ENCODE peak calls at places on chromosomes 7 and 10, in ten cellular contexts. V is fibroblast of lung; B is left ventricle myocardium inferior; S is endodermal cell; G is GM23338; H is transverse colon; O is Peyer's patch; T is HCT116; L is right lobe of liver; N is CD8-positive, alpha-beta T cell. U is an unnamed sample. For H3K36me3, the result is how much of the 10 kb centered on the place peaks cover.

GRCh38 chr10:24951201-24952145 is 933 bp downstream of the PRTFDC1 start:
- DNase-seq in H (peak), G (peak), O (peak), V (peak), L (no peak), N (no peak), S (peak), T (no peak), B (no peak), U (no peak)

GRCh38 chr10:29857843-29858242 is 201.5 kb downstream of the JCAD start:
- DNase-seq in G (no peak), O (no peak), S (no peak), H (no peak), V (no peak), T (no peak), B (no peak), N (no peak), L (no peak), U (no peak)

GRCh38 chr10:49086889-49087288 is 28.4 kb downstream of the VSTM4 start:
- DNase-seq in B (no peak), G (no peak), V (no peak), T (no peak), O (no peak), L (no peak), S (no peak), H (no peak), N (no peak), U (no peak)

GRCh38 chr7:111329367-111330234 is 232.7 kb downstream of the IMMP2L start:
- DNase-seq in S (no peak), T (no peak), B (no peak), G (peak), L (no peak), V (peak), O (no peak), H (no peak), N (no peak), U (no peak)

GRCh38 chr10:10418397-10418796 is 599.3 kb upstream of the CELF2 start:
- DNase-seq in G (peak), L (no peak), H (no peak), B (no peak), V (no peak), S (no peak), O (no peak), N (no peak), T (no peak), U (peak)

GRCh38 chr10:43978936-43979335 is 330.3 kb upstream of the ZNF32 start:
- DNase-seq in H (no peak), N (no peak), V (no peak), L (no peak), S (no peak), B (no peak), O (no peak), T (no peak), G (no peak), U (no peak)

GRCh38 chr7:95501261-95501816 is 15.6 kb downstream of the ASB4 start:
- DNase-seq in H (no peak), B (no peak), V (no peak), G (peak), O (no peak), N (no peak), S (no peak), T (no peak), L (no peak), U (peak)

GRCh38 chr7:2729893-2730716 is 42.1 kb downstream of the AMZ1 start:
- DNase-seq in O (no peak), V (peak), B (no peak), L (peak), H (no peak), N (no peak), S (peak), T (no peak), G (no peak), U (no peak)

GRCh38 chr7:85823379-85823778 is 636.5 kb upstream of the SEMA3D start:
- DNase-seq in L (no peak), S (no peak), B (no peak), H (no peak), O (no peak), T (no peak), G (no peak), V (peak), N (no peak), U (no peak)

GRCh38 chr10:130138479-130138866 is 2.3 kb downstream of the GLRX3 start:
- DNase-seq in L (no peak), O (no peak), N (no peak), T (peak), V (peak), B (no peak), G (no peak), H (no peak), S (no peak), U (no peak)

GRCh38 chr7:71776726-71777125 is 635.4 kb downstream of the CALN1 start:
- DNase-seq in G (no peak), O (no peak), T (no peak), N (no peak), L (no peak), B (no peak), S (no peak), V (no peak), H (no peak), U (no peak)

GRCh38 chr10:11424456-11425287 is 186.8 kb downstream of the USP6NL start:
- DNase-seq in G (peak), N (no peak), L (peak), T (peak), S (peak), O (peak), V (peak), B (peak), H (peak), U (no peak)

GRCh38 chr10:43943119-43943824 is 294.6 kb upstream of the ZNF32 start:
- DNase-seq in H (no peak), B (no peak), O (no peak), V (no peak), S (peak), N (no peak), T (no peak), L (no peak), G (no peak), U (no peak)

GRCh38 chr7:7117935-7118586 is 64.3 kb upstream of the C1GALT1 start:
- DNase-seq in B (no peak), V (no peak), G (no peak), S (no peak), L (no peak), T (no peak), O (no peak), H (no peak), N (no peak), U (no peak)

GRCh38 chr10:122051609-122052385 is 62.8 kb downstream of the TACC2 start:
- DNase-seq in B (no peak), H (peak), G (peak), T (peak), N (no peak), V (peak), S (peak), O (peak), L (no peak), U (no peak)

GRCh38 chr10:98150544-98150943 is 16.1 kb downstream of the R3HCC1L start:
- DNase-seq in O (no peak), L (no peak), B (no peak), N (no peak), S (no peak), T (no peak), V (peak), H (no peak), G (no peak), U (no peak)

GRCh38 chr7:2735744-2736143 is 47.7 kb downstream of the AMZ1 start:
- DNase-seq in V (no peak), S (no peak), O (no peak), L (no peak), G (no peak), N (no peak), T (no peak), H (no peak), B (no peak), U (no peak)

GRCh38 chr10:103759100-103759781 is 96.1 kb downstream of the SH3PXD2A start:
- DNase-seq in H (peak), B (peak), O (peak), N (no peak), T (no peak), S (no peak), V (peak), G (no peak), L (peak), U (no peak)

GRCh38 chr7:135692055-135692454 is 29.7 kb downstream of the STMP1 start:
- DNase-seq in G (no peak), N (no peak), T (no peak), B (no peak), S (no peak), L (no peak), V (no peak), O (no peak), H (no peak), U (no peak)

GRCh38 chr10:11153245-11153644 is 135.6 kb downstream of the CELF2 start:
- DNase-seq in T (no peak), N (no peak), H (no peak), L (no peak), O (no peak), V (no peak), B (no peak), S (no peak), G (no peak), U (no peak)

GRCh38 chr10:3882855-3883254 is 97.8 kb upstream of the KLF6 start:
- DNase-seq in O (no peak), H (no peak), G (no peak), V (no peak), N (no peak), B (no peak), T (no peak), L (no peak), S (no peak), U (no peak)

GRCh38 chr7:87506243-87507180 is 31.0 kb upstream of the ABCB4 start:
- DNase-seq in O (no peak), B (no peak), L (no peak), S (no peak), G (no peak), H (no peak), V (peak), N (no peak), T (peak), U (no peak)

DNA sequence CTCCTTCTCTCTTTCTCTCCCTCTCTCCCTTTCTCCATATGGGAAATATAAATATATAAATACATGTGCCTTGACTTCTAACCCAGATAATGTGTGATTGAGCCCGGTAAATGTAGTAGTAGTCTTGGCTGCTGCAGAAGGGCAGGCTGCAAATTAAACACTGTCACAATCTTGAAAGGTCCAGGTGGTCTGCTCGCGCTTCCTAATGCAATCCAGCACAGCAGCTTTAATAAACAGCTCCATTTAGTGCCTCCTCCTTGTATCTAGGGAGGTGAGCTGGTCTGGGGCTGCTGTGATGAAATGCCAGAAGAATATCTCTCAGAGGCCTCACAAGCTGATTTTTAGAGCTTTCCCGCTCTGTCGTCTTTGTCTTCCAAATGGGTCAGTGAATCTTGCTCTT is 765 bp downstream of the POU6F2 start:
- DNase-seq in T (no peak), O (no peak), G (peak), N (no peak), V (no peak), S (peak), B (no peak), L (no peak), H (no peak), U (no peak)
- H3K4me3 ChIP-seq in T (no peak), O (no peak), G (peak), N (no peak), V (no peak), S (no peak), B (no peak), L (no peak), H (no peak), U (no peak)

GRCh38 chr7:108808556-108808955 is 238.9 kb downstream of the DNAJB9 start:
- DNase-seq in S (no peak), V (no peak), L (no peak), N (no peak), T (no peak), O (no peak), B (no peak), H (no peak), G (no peak), U (no peak)

GRCh38 chr7:108809356-108809755 is 239.7 kb downstream of the DNAJB9 start:
- DNase-seq in V (no peak), B (no peak), S (no peak), O (no peak), L (no peak), T (no peak), H (no peak), N (no peak), G (no peak), U (no peak)

GRCh38 chr7:108802639-108803038 is 233.0 kb downstream of the DNAJB9 start:
- DNase-seq in T (no peak), G (no peak), N (no peak), L (no peak), V (no peak), H (no peak), O (no peak), B (no peak), S (no peak), U (no peak)

DNA sequence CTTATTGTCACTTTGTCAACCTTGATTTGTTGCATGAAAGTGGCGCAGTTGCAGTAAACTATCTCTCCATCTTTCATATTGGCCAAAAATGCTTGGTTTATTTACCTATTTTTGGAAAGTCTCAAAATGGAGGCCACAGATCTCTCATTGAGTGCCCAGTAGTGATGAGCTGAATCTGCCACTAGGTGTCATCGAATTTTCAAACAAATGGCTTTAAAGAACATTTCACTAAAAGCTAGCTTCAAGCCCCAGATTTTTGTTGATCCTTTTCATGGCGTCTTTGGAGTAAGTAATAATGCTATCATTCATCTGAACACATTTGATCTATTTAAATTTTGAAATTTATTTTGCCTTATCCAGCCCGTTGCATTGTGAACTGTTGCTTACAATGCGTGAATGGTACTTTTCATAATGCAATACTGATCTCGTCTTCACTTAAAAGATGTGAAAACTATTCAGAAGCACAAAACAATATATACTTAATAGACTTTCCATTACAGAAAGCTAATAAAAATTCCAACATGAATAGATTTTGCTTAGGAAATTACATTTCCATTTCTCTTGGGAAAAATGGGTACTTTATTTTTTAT is 236.2 kb downstream of the DNAJB9 start:
- DNase-seq in S (peak), L (no peak), O (no peak), T (peak), V (peak), H (no peak), B (no peak), N (no peak), G (peak), U (no peak)
- TF ChIP-seq CTCF in S (peak), L (peak), O (no peak), T (peak), V (peak), H (no peak), B (peak), N (no peak), G (peak), U (peak)

GRCh38 chr7:107539824-107540223 is 23.9 kb downstream of the COG5 start:
- DNase-seq in G (no peak), H (no peak), O (no peak), V (no peak), L (no peak), S (no peak), N (no peak), T (no peak), B (no peak), U (no peak)
- H3K36me3 ChIP-seq in G (under half), H (under half), O (under half), V (under half), L (under half), S (under half), N (under half), T (under half), B (half or more), U (under half)

DNA sequence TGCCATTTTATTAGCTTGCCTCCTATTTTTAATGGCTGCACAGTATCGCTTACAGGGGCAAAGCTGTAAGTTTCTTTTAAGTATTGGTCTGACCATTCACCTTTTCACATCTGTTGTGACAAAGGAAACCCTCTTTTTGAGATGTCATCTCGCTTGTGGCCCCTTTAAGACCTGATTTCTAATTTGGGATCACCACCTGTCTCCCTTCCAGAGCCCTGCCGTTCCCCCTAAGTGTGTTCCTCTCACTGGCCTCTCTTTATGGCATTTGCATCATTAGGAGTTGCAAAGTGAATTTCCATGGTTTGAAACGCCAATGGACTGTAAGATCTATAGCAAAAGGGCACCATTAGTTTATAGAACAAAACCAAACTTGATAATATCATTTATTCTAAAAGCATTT is 1.4 kb downstream of the EPDR1 start:
- DNase-seq in S (no peak), V (no peak), B (no peak), N (no peak), L (no peak), G (no peak), O (no peak), T (no peak), H (no peak), U (no peak)
- H3K4me3 ChIP-seq in S (no peak), V (no peak), B (peak), N (no peak), L (peak), G (peak), O (no peak), T (peak), H (no peak), U (peak)

GRCh38 chr7:137485818-137486217 is 142.3 kb upstream of the PTN start:
- DNase-seq in L (no peak), V (no peak), N (no peak), G (no peak), H (no peak), T (no peak), S (no peak), O (no peak), B (no peak), U (no peak)
- TF ChIP-seq CTCF in L (no peak), V (no peak), N (no peak), G (no peak), H (no peak), T (no peak), S (no peak), O (no peak), B (no peak), U (no peak)

DNA sequence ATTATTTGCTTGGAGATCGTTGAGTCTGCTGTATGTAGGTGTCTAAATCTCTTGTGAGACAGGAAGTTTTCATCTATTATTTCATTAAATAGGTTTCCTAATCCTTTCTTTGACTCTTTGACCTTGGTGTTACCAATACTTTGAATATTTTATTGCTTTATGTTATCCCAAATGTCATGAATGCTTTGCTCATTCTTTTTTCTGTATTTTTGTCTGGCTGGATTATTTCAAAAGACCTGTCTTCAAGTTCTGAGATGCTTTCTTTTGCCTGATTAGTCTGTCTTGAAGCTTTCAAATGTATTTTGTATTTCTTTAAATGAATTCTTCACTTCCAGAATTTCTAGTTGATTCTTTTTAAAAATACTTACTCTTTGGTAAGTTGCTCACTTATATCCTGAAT is 27.3 kb downstream of the UBE3C start:
- DNase-seq in O (no peak), V (no peak), B (no peak), H (no peak), N (no peak), G (no peak), L (no peak), T (no peak), S (no peak), U (no peak)
- H3K36me3 ChIP-seq in O (under half), V (under half), B (half or more), H (under half), N (under half), G (under half), L (under half), T (under half), S (half or more), U (under half)

GRCh38 chr10:75407716-75408511 is 6.3 kb upstream of the ZNF503 start:
- DNase-seq in L (no peak), T (no peak), V (peak), B (peak), S (peak), G (peak), N (no peak), H (peak), O (no peak), U (peak)

GRCh38 chr10:75408512-75408881 is 6.9 kb upstream of the ZNF503 start:
- DNase-seq in B (peak), O (no peak), V (no peak), N (no peak), H (no peak), S (peak), G (no peak), L (no peak), T (no peak), U (no peak)

GRCh38 chr10:75407296-75407715 is 5.7 kb upstream of the ZNF503 start:
- DNase-seq in T (no peak), O (no peak), G (peak), V (no peak), B (no peak), N (no peak), S (peak), L (no peak), H (no peak), U (no peak)

GRCh38 chr10:75408911-75409885 is 7.6 kb upstream of the ZNF503 start:
- DNase-seq in B (peak), T (no peak), S (peak), G (peak), V (no peak), N (peak), O (peak), L (peak), H (peak), U (peak)

DNA sequence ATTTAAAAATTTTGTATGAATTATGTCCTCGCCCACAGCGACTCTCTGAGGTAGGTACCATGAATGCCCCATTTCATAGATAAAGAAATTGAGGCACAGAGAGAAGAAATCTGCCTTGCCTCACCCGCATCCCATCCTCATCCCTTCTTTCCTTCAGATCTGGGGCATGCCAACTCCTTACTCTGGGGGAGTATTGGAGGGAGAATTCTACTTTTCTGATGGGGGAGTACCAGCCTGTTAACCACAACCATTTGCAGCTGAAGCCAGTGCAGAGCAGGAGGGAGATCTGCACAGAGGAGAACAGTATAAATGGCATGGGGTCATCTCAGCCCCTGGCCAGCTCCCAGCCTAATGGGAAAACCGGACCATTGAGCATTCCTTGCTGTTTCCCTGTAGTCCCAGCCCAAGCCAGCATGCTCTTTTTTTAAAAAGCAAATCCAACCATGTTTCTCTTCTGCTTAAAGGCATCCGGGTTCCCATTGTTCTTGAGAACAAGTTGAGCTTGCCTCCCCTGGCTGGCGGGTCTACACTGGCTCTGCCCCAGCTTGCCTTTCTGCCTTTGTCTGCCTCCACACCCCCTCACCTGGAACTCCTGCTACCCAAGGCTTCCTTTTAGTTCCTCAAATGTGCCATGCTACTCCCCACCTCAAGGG is 8.7 kb upstream of the ZNF503 start:
- DNase-seq in S (peak), O (no peak), V (no peak), T (no peak), G (peak), B (peak), H (no peak), N (no peak), L (no peak), U (no peak)
- H3K4me3 ChIP-seq in S (peak), O (no peak), V (no peak), T (no peak), G (peak), B (peak), H (no peak), N (no peak), L (peak), U (no peak)

U was measured in GM06990.